ENCODE peak calls at places on chromosomes 3 and 15, in four cellular contexts. O is T-helper 1 cell; K is left cardiac atrium; P is activated CD4-positive, alpha-beta T cell treated with anti-CD3 and anti-CD28 coated beads, Interleukin-2, amount 50 U/mL, for 24 hours. I is an unnamed sample.

GRCh38 chr3:8558645-8559044 is 57.0 kb downstream of the LMCD1 start:
- DNase-seq in P (no peak), O (no peak), K (no peak), I (no peak)

GRCh38 chr3:45551214-45552010 is 43.1 kb upstream of the LIMD1 start:
- DNase-seq in K (peak), O (no peak), P (no peak), I (peak)

GRCh38 chr3:52051444-52051843 is 4.9 kb downstream of the DUSP7 start:
- DNase-seq in O (no peak), P (no peak), K (no peak), I (no peak)

GRCh38 chr15:44541282-44541958 is 4.5 kb downstream of the EIF3J start:
- DNase-seq in P (no peak), K (no peak), O (no peak), I (peak)

GRCh38 chr3:98875535-98875934 is 26.0 kb downstream of the DCBLD2 start:
- DNase-seq in P (no peak), O (no peak), K (no peak), I (no peak)

GRCh38 chr3:181948286-181948685 is 236.6 kb downstream of the SOX2 start:
- DNase-seq in P (no peak), K (no peak), O (no peak), I (no peak)

GRCh38 chr3:102733811-102734574 is 299.2 kb downstream of the ZPLD1 start:
- DNase-seq in P (no peak), K (no peak), O (no peak), I (no peak)

GRCh38 chr3:183844606-183845005 is 19.2 kb upstream of the MAP6D1 start:
- DNase-seq in P (no peak), O (no peak), K (no peak), I (peak)

GRCh38 chr3:80018375-80018774 is 250.6 kb upstream of the ROBO1 start:
- DNase-seq in P (no peak), O (no peak), K (no peak), I (no peak)

GRCh38 chr3:173685471-173685870 is 287.9 kb downstream of the NLGN1 start:
- DNase-seq in K (no peak), O (no peak), P (no peak), I (no peak)

GRCh38 chr3:113241292-113242033 is 30.1 kb downstream of the BOC start:
- DNase-seq in P (no peak), O (no peak), K (no peak), I (no peak)

GRCh38 chr3:197083486-197083885 is 53.9 kb upstream of the MELTF start:
- DNase-seq in K (peak), O (no peak), P (no peak), I (peak)

GRCh38 chr15:75697523-75698398 is 14.9 kb downstream of the CSPG4 start:
- DNase-seq in K (no peak), O (no peak), P (no peak), I (no peak)

GRCh38 chr3:116050311-116050710 is 395.0 kb downstream of the LSAMP start:
- DNase-seq in O (no peak), P (no peak), K (no peak), I (no peak)

GRCh38 chr3:158103956-158104338 is 2.3 kb downstream of the SHOX2 start:
- DNase-seq in P (no peak), O (no peak), K (peak), I (no peak)

GRCh38 chr15:44719293-44719999 is 8.1 kb downstream of the B2M start:
- DNase-seq in K (no peak), O (no peak), P (no peak), I (no peak)

GRCh38 chr3:37386627-37387230 is 212.3 kb upstream of the LRRFIP2 start:
- DNase-seq in O (no peak), P (no peak), K (no peak), I (peak)

GRCh38 chr3:73056365-73057150 is 4.9 kb upstream of the EBLN2 start:
- DNase-seq in O (no peak), K (no peak), P (no peak), I (no peak)

GRCh38 chr15:46709461-46709860 is 1007.8 kb upstream of the SEMA6D start:
- DNase-seq in O (no peak), P (no peak), K (no peak), I (no peak)

GRCh38 chr3:28186748-28187147 is 54.7 kb upstream of the CMC1 start:
- DNase-seq in K (no peak), O (no peak), P (no peak), I (no peak)

GRCh38 chr15:87733005-87733404 is 523.5 kb downstream of the NTRK3 start:
- DNase-seq in P (no peak), O (no peak), K (no peak), I (no peak)

GRCh38 chr15:34275154-34275553 is 50.3 kb downstream of the EMC4 start:
- DNase-seq in O (no peak), K (no peak), P (no peak), I (no peak)

GRCh38 chr15:69035205-69035917 is 20.9 kb downstream of the NOX5 start:
- DNase-seq in P (no peak), O (no peak), K (no peak), I (no peak)

GRCh38 chr15:73338606-73339388 is 30.0 kb downstream of the HCN4 start:
- DNase-seq in O (no peak), K (no peak), P (no peak), I (no peak)

GRCh38 chr3:142964150-142964498 is 650 bp upstream of the PAQR9 start:
- DNase-seq in K (no peak), O (no peak), P (no peak), I (no peak)

GRCh38 chr15:96181873-96182301 is 148.6 kb upstream of the NR2F2 start:
- DNase-seq in K (peak), O (no peak), P (no peak), I (peak)

GRCh38 chr3:179175358-179175757 is 27.2 kb downstream of the PIK3CA start:
- DNase-seq in O (no peak), P (no peak), K (no peak), I (no peak)

GRCh38 chr3:93843981-93844380 is 129.7 kb downstream of the PROS1 start:
- DNase-seq in K (no peak), O (no peak), P (no peak), I (peak)

GRCh38 chr3:114221881-114222264 is 15.5 kb downstream of the ZNF80 start:
- DNase-seq in K (no peak), P (no peak), O (no peak), I (no peak)

GRCh38 chr15:97947465-97948262 is 12.8 kb upstream of the ARRDC4 start:
- DNase-seq in K (no peak), O (no peak), P (no peak), I (no peak)

GRCh38 chr3:18669374-18669773 is 244.2 kb upstream of the SATB1 start:
- DNase-seq in O (no peak), K (no peak), P (no peak), I (no peak)

GRCh38 chr15:69834256-69834655 is 263.5 kb downstream of the TLE3 start:
- DNase-seq in P (no peak), K (no peak), O (no peak), I (no peak)

GRCh38 chr3:153090973-153091372 is 71.1 kb upstream of the RAP2B start:
- DNase-seq in O (no peak), K (no peak), P (no peak), I (no peak)

GRCh38 chr3:117409701-117410459 is 700.3 kb downstream of the TUSC7 start:
- DNase-seq in P (no peak), O (no peak), K (no peak), I (no peak)

GRCh38 chr15:37682304-37682703 is 252.1 kb upstream of the TMCO5A start:
- DNase-seq in K (no peak), O (no peak), P (no peak), I (no peak)

GRCh38 chr3:11803977-11804903 is 42.4 kb downstream of the TAMM41 start:
- DNase-seq in O (no peak), K (peak), P (no peak), I (no peak)

GRCh38 chr3:3847994-3848970 is 49.1 kb downstream of the LRRN1 start:
- DNase-seq in P (no peak), O (no peak), K (no peak), I (no peak)

GRCh38 chr3:148911173-148911572 is 46.1 kb downstream of the CPA3 start:
- DNase-seq in K (no peak), O (no peak), P (no peak), I (no peak)

I was measured in AG04450.